ENCODE peak calls at places on chromosome 6, in five cellular contexts. L is HT1080, G is ACHN, V is GM19239, M is D341Med. Y is an unnamed sample.

GRCh38 chr6:8268156-8268555 is 165.8 kb upstream of the EEF1E1 start:
- DNase-seq in L (no peak), G (no peak), V (no peak), M (no peak), Y (no peak)

GRCh38 chr6:43070028-43070632 is 6.0 kb upstream of the PTK7 start:
- DNase-seq in L (peak), G (peak), V (peak), M (peak), Y (peak)

GRCh38 chr6:112925702-112926101 is 578.6 kb downstream of the RFPL4B start:
- DNase-seq in L (no peak), G (no peak), V (no peak), M (no peak), Y (no peak)

GRCh38 chr6:111841822-111842221 is 31.4 kb downstream of the FYN start:
- DNase-seq in L (peak), G (no peak), V (no peak), M (no peak), Y (no peak)

GRCh38 chr6:157107915-157108651 is 215.2 kb downstream of the TMEM242 start:
- DNase-seq in L (peak), G (peak), V (no peak), M (no peak), Y (peak)

GRCh38 chr6:148547110-148547509 is 199.7 kb upstream of the UST start:
- DNase-seq in L (no peak), G (no peak), V (no peak), M (no peak), Y (no peak)

GRCh38 chr6:88983532-88983931 is 20.1 kb upstream of the RNGTT start:
- DNase-seq in L (no peak), G (peak), V (no peak), M (peak), Y (peak)

GRCh38 chr6:52639493-52639892 is 31.4 kb upstream of the TMEM14A start:
- DNase-seq in L (no peak), G (no peak), V (no peak), M (no peak), Y (no peak)

GRCh38 chr6:117448732-117449131 is 23.0 kb upstream of the ROS1 start:
- DNase-seq in L (peak), G (peak), V (no peak), M (no peak), Y (no peak)

GRCh38 chr6:85404497-85405174 is 45.2 kb upstream of the NT5E start:
- DNase-seq in L (peak), G (peak), V (no peak), M (no peak), Y (no peak)

GRCh38 chr6:136171207-136171606 is 78.9 kb downstream of the MTFR2 start:
- DNase-seq in L (no peak), G (no peak), V (no peak), M (no peak), Y (no peak)

GRCh38 chr6:16097382-16098171 is 31.3 kb upstream of the MYLIP start:
- DNase-seq in L (no peak), G (no peak), V (peak), M (no peak), Y (no peak)

GRCh38 chr6:25635886-25636317 is 16.1 kb upstream of the SCGN start:
- DNase-seq in L (no peak), G (no peak), V (no peak), M (peak), Y (no peak)

GRCh38 chr6:15058200-15059070 is 187.4 kb upstream of the JARID2 start:
- DNase-seq in L (no peak), G (no peak), V (no peak), M (no peak), Y (no peak)

GRCh38 chr6:66478705-66479104 is 771.7 kb upstream of the EYS start:
- DNase-seq in L (peak), G (no peak), V (no peak), M (peak), Y (no peak)

GRCh38 chr6:157634566-157634965 is 188.5 kb upstream of the SNX9 start:
- DNase-seq in L (no peak), G (no peak), V (no peak), M (no peak), Y (no peak)

GRCh38 chr6:5084192-5084786 is 852 bp upstream of the PPP1R3G start:
- DNase-seq in L (no peak), G (peak), V (no peak), M (peak), Y (peak)

GRCh38 chr6:33746036-33746600 is 587 bp downstream of the IP6K3 start:
- DNase-seq in L (peak), G (peak), V (no peak), M (no peak), Y (no peak)

GRCh38 chr6:11912420-11912819 is 99.7 kb upstream of the HIVEP1 start:
- DNase-seq in L (no peak), G (peak), V (no peak), M (no peak), Y (no peak)

GRCh38 chr6:20791932-20792331 is 257.7 kb downstream of the CDKAL1 start:
- DNase-seq in L (no peak), G (no peak), V (no peak), M (no peak), Y (no peak)

GRCh38 chr6:156564807-156565149 is 212.4 kb upstream of the ARID1B start:
- DNase-seq in L (no peak), G (no peak), V (no peak), M (peak), Y (no peak)

GRCh38 chr6:148105695-148106094 is 236.9 kb upstream of the SASH1 start:
- DNase-seq in L (no peak), G (no peak), V (no peak), M (no peak), Y (no peak)

GRCh38 chr6:39801456-39802251 is 9.5 kb downstream of the DAAM2 start:
- DNase-seq in L (no peak), G (no peak), V (no peak), M (no peak), Y (no peak)

GRCh38 chr6:112130878-112131277 is 43.5 kb downstream of the FAM229B start:
- DNase-seq in L (no peak), G (no peak), V (no peak), M (no peak), Y (no peak)

GRCh38 chr6:91480397-91480796 is 893.5 kb upstream of the MAP3K7 start:
- DNase-seq in L (no peak), G (no peak), V (no peak), M (no peak), Y (no peak)

GRCh38 chr6:72505446-72505845 is 116.4 kb upstream of the KCNQ5 start:
- DNase-seq in L (no peak), G (no peak), V (no peak), M (no peak), Y (no peak)

GRCh38 chr6:168016756-168017525 is 19.5 kb downstream of the KIF25 start:
- DNase-seq in L (no peak), G (no peak), V (no peak), M (no peak), Y (no peak)

GRCh38 chr6:117491916-117492315 is 9.4 kb downstream of the DCBLD1 start:
- DNase-seq in L (no peak), G (no peak), V (no peak), M (no peak), Y (no peak)

GRCh38 chr6:155832596-155832995 is 377.0 kb upstream of the NOX3 start:
- DNase-seq in L (peak), G (no peak), V (no peak), M (no peak), Y (no peak)

GRCh38 chr6:12280458-12280857 is 9.7 kb upstream of the EDN1 start:
- DNase-seq in L (no peak), G (no peak), V (no peak), M (no peak), Y (no peak)

GRCh38 chr6:31712296-31712695 is 2.9 kb upstream of the LY6G6D start:
- DNase-seq in L (peak), G (peak), V (no peak), M (no peak), Y (no peak)

GRCh38 chr6:133034509-133035206 is 206.5 kb upstream of the EYA4 start:
- DNase-seq in L (no peak), G (no peak), V (no peak), M (no peak), Y (no peak)

GRCh38 chr6:27188885-27189418 is 58.5 kb upstream of the PRSS16 start:
- DNase-seq in L (peak), G (peak), V (no peak), M (peak), Y (peak)

GRCh38 chr6:148716811-148717210 is 30.0 kb upstream of the UST start:
- DNase-seq in L (no peak), G (no peak), V (no peak), M (no peak), Y (no peak)

GRCh38 chr6:170317718-170318117 is 11.2 kb downstream of the FAM120B start:
- DNase-seq in L (no peak), G (no peak), V (no peak), M (no peak), Y (no peak)

Y was measured in HEK293T.